ENCODE peak calls at places on chromosomes 6 and 20, in five cellular contexts. One of them, this sample, is unnamed.

GRCh38 chr20:63639093-63639860 is 12.4 kb upstream of the GMEB2 start:
- DNase-seq in HuH-7: no peak
- DNase-seq in mucosa of descending colon: peak; percentile 63
- DNase-seq in stimulated activated CD8-positive, alpha-beta memory T cell treated with anti-CD3 and anti-CD28 coated beads, Interleukin-12 subunit alpha, Interleukin-12 subunit beta, amount 100 ng/mL, for 4 hours: peak; percentile 48
- DNase-seq in ascending aorta: no peak
- DNase-seq in this sample: no peak

GRCh38 chr6:89098461-89098860 is 17.9 kb downstream of the PNRC1 start:
- DNase-seq in HuH-7: no peak
- DNase-seq in mucosa of descending colon: no peak
- DNase-seq in ascending aorta: no peak
- DNase-seq in stimulated activated CD8-positive, alpha-beta memory T cell treated with anti-CD3 and anti-CD28 coated beads, Interleukin-12 subunit alpha, Interleukin-12 subunit beta, amount 100 ng/mL, for 4 hours: no peak
- DNase-seq in this sample: no peak

GRCh38 chr6:83891586-83891985 is 32.1 kb downstream of the CYB5R4 start:
- DNase-seq in stimulated activated CD8-positive, alpha-beta memory T cell treated with anti-CD3 and anti-CD28 coated beads, Interleukin-12 subunit alpha, Interleukin-12 subunit beta, amount 100 ng/mL, for 4 hours: no peak
- DNase-seq in ascending aorta: no peak
- DNase-seq in HuH-7: no peak
- DNase-seq in mucosa of descending colon: no peak
- DNase-seq in this sample: no peak

GRCh38 chr6:44010411-44011349 is 116.6 kb downstream of the MRPL14 start:
- DNase-seq in stimulated activated CD8-positive, alpha-beta memory T cell treated with anti-CD3 and anti-CD28 coated beads, Interleukin-12 subunit alpha, Interleukin-12 subunit beta, amount 100 ng/mL, for 4 hours: no peak
- DNase-seq in HuH-7: no peak
- DNase-seq in mucosa of descending colon: peak; percentile 19
- DNase-seq in ascending aorta: no peak
- DNase-seq in this sample: peak; percentile 98

GRCh38 chr6:21595265-21595950 is 1.9 kb downstream of the SOX4 start:
- DNase-seq in HuH-7: no peak
- DNase-seq in stimulated activated CD8-positive, alpha-beta memory T cell treated with anti-CD3 and anti-CD28 coated beads, Interleukin-12 subunit alpha, Interleukin-12 subunit beta, amount 100 ng/mL, for 4 hours: peak; percentile 9
- DNase-seq in ascending aorta: peak; percentile 75
- DNase-seq in mucosa of descending colon: peak; percentile 67
- DNase-seq in this sample: no peak

GRCh38 chr20:46746972-46747371 is 37.5 kb downstream of the SLC2A10 start:
- DNase-seq in ascending aorta: no peak
- DNase-seq in stimulated activated CD8-positive, alpha-beta memory T cell treated with anti-CD3 and anti-CD28 coated beads, Interleukin-12 subunit alpha, Interleukin-12 subunit beta, amount 100 ng/mL, for 4 hours: no peak
- DNase-seq in mucosa of descending colon: no peak
- DNase-seq in HuH-7: no peak
- DNase-seq in this sample: peak; percentile 20

GRCh38 chr20:59010321-59010994 is 3.4 kb upstream of the CTSZ start:
- DNase-seq in mucosa of descending colon: no peak
- DNase-seq in stimulated activated CD8-positive, alpha-beta memory T cell treated with anti-CD3 and anti-CD28 coated beads, Interleukin-12 subunit alpha, Interleukin-12 subunit beta, amount 100 ng/mL, for 4 hours: no peak
- DNase-seq in ascending aorta: peak; percentile 63
- DNase-seq in HuH-7: no peak
- DNase-seq in this sample: no peak

GRCh38 chr6:158707120-158707519 is 57.3 kb downstream of the SYTL3 start:
- DNase-seq in mucosa of descending colon: no peak
- DNase-seq in HuH-7: no peak
- DNase-seq in ascending aorta: no peak
- DNase-seq in stimulated activated CD8-positive, alpha-beta memory T cell treated with anti-CD3 and anti-CD28 coated beads, Interleukin-12 subunit alpha, Interleukin-12 subunit beta, amount 100 ng/mL, for 4 hours: no peak
- DNase-seq in this sample: no peak

GRCh38 chr6:151004415-151005024 is 139.0 kb downstream of the MTHFD1L start:
- DNase-seq in ascending aorta: no peak
- DNase-seq in mucosa of descending colon: no peak
- DNase-seq in stimulated activated CD8-positive, alpha-beta memory T cell treated with anti-CD3 and anti-CD28 coated beads, Interleukin-12 subunit alpha, Interleukin-12 subunit beta, amount 100 ng/mL, for 4 hours: no peak
- DNase-seq in HuH-7: no peak
- DNase-seq in this sample: peak; percentile 81

GRCh38 chr20:16701296-16701695 is 28.5 kb upstream of the SNRPB2 start:
- DNase-seq in HuH-7: peak; percentile 25
- DNase-seq in ascending aorta: no peak
- DNase-seq in stimulated activated CD8-positive, alpha-beta memory T cell treated with anti-CD3 and anti-CD28 coated beads, Interleukin-12 subunit alpha, Interleukin-12 subunit beta, amount 100 ng/mL, for 4 hours: no peak
- DNase-seq in mucosa of descending colon: no peak
- DNase-seq in this sample: no peak

GRCh38 chr6:150528648-150529285 is 70.9 kb upstream of the PLEKHG1 start:
- DNase-seq in stimulated activated CD8-positive, alpha-beta memory T cell treated with anti-CD3 and anti-CD28 coated beads, Interleukin-12 subunit alpha, Interleukin-12 subunit beta, amount 100 ng/mL, for 4 hours: no peak
- DNase-seq in HuH-7: no peak
- DNase-seq in ascending aorta: no peak
- DNase-seq in mucosa of descending colon: peak; percentile 39
- DNase-seq in this sample: no peak

GRCh38 chr20:34570859-34571306 is 12.4 kb downstream of the MAP1LC3A start:
- DNase-seq in HuH-7: no peak
- DNase-seq in ascending aorta: no peak
- DNase-seq in mucosa of descending colon: no peak
- DNase-seq in stimulated activated CD8-positive, alpha-beta memory T cell treated with anti-CD3 and anti-CD28 coated beads, Interleukin-12 subunit alpha, Interleukin-12 subunit beta, amount 100 ng/mL, for 4 hours: no peak
- DNase-seq in this sample: no peak

GRCh38 chr6:40947876-40948514 is 91.0 kb downstream of the UNC5CL start:
- DNase-seq in stimulated activated CD8-positive, alpha-beta memory T cell treated with anti-CD3 and anti-CD28 coated beads, Interleukin-12 subunit alpha, Interleukin-12 subunit beta, amount 100 ng/mL, for 4 hours: no peak
- DNase-seq in ascending aorta: no peak
- DNase-seq in mucosa of descending colon: no peak
- DNase-seq in HuH-7: no peak
- DNase-seq in this sample: no peak

GRCh38 chr6:37492236-37493046 is 7.3 kb downstream of the CCDC167 start:
- DNase-seq in HuH-7: no peak
- DNase-seq in stimulated activated CD8-positive, alpha-beta memory T cell treated with anti-CD3 and anti-CD28 coated beads, Interleukin-12 subunit alpha, Interleukin-12 subunit beta, amount 100 ng/mL, for 4 hours: no peak
- DNase-seq in ascending aorta: no peak
- DNase-seq in mucosa of descending colon: no peak
- DNase-seq in this sample: no peak

GRCh38 chr20:40320612-40321011 is 368.4 kb downstream of the MAFB start:
- DNase-seq in mucosa of descending colon: no peak
- DNase-seq in ascending aorta: no peak
- DNase-seq in HuH-7: no peak
- DNase-seq in stimulated activated CD8-positive, alpha-beta memory T cell treated with anti-CD3 and anti-CD28 coated beads, Interleukin-12 subunit alpha, Interleukin-12 subunit beta, amount 100 ng/mL, for 4 hours: no peak
- DNase-seq in this sample: no peak

GRCh38 chr6:155483858-155484257 is 28.2 kb upstream of the NOX3 start:
- DNase-seq in stimulated activated CD8-positive, alpha-beta memory T cell treated with anti-CD3 and anti-CD28 coated beads, Interleukin-12 subunit alpha, Interleukin-12 subunit beta, amount 100 ng/mL, for 4 hours: no peak
- DNase-seq in ascending aorta: no peak
- DNase-seq in mucosa of descending colon: no peak
- DNase-seq in HuH-7: no peak
- DNase-seq in this sample: peak; percentile 38

GRCh38 chr6:11197175-11197535 is 35.3 kb downstream of the NEDD9 start:
- DNase-seq in mucosa of descending colon: no peak
- DNase-seq in stimulated activated CD8-positive, alpha-beta memory T cell treated with anti-CD3 and anti-CD28 coated beads, Interleukin-12 subunit alpha, Interleukin-12 subunit beta, amount 100 ng/mL, for 4 hours: no peak
- DNase-seq in HuH-7: no peak
- DNase-seq in ascending aorta: no peak
- DNase-seq in this sample: peak; percentile 70

GRCh38 chr6:12528171-12528570 is 188.4 kb upstream of the PHACTR1 start:
- DNase-seq in mucosa of descending colon: no peak
- DNase-seq in ascending aorta: no peak
- DNase-seq in stimulated activated CD8-positive, alpha-beta memory T cell treated with anti-CD3 and anti-CD28 coated beads, Interleukin-12 subunit alpha, Interleukin-12 subunit beta, amount 100 ng/mL, for 4 hours: no peak
- DNase-seq in HuH-7: no peak
- DNase-seq in this sample: no peak

GRCh38 chr6:157763129-157763893 is 59.7 kb upstream of the SNX9 start:
- DNase-seq in stimulated activated CD8-positive, alpha-beta memory T cell treated with anti-CD3 and anti-CD28 coated beads, Interleukin-12 subunit alpha, Interleukin-12 subunit beta, amount 100 ng/mL, for 4 hours: no peak
- DNase-seq in mucosa of descending colon: peak; percentile 95
- DNase-seq in HuH-7: peak; percentile 65
- DNase-seq in ascending aorta: peak; percentile 80
- DNase-seq in this sample: no peak

GRCh38 chr20:17648782-17649730 is 33.0 kb downstream of the RRBP1 start:
- DNase-seq in ascending aorta: no peak
- DNase-seq in mucosa of descending colon: peak; percentile 76
- DNase-seq in stimulated activated CD8-positive, alpha-beta memory T cell treated with anti-CD3 and anti-CD28 coated beads, Interleukin-12 subunit alpha, Interleukin-12 subunit beta, amount 100 ng/mL, for 4 hours: no peak
- DNase-seq in HuH-7: no peak
- DNase-seq in this sample: no peak

GRCh38 chr6:110950443-110950842 is 8.1 kb upstream of the GTF3C6 start:
- DNase-seq in ascending aorta: no peak
- DNase-seq in stimulated activated CD8-positive, alpha-beta memory T cell treated with anti-CD3 and anti-CD28 coated beads, Interleukin-12 subunit alpha, Interleukin-12 subunit beta, amount 100 ng/mL, for 4 hours: no peak
- DNase-seq in HuH-7: no peak
- DNase-seq in mucosa of descending colon: no peak
- DNase-seq in this sample: no peak

GRCh38 chr20:38825901-38826625 is 20.6 kb downstream of the PPP1R16B start:
- DNase-seq in ascending aorta: no peak
- DNase-seq in stimulated activated CD8-positive, alpha-beta memory T cell treated with anti-CD3 and anti-CD28 coated beads, Interleukin-12 subunit alpha, Interleukin-12 subunit beta, amount 100 ng/mL, for 4 hours: no peak
- DNase-seq in HuH-7: peak; percentile 74
- DNase-seq in mucosa of descending colon: no peak
- DNase-seq in this sample: peak; percentile 21

GRCh38 chr6:50791900-50792508 is 26.7 kb upstream of the TFAP2B start:
- DNase-seq in stimulated activated CD8-positive, alpha-beta memory T cell treated with anti-CD3 and anti-CD28 coated beads, Interleukin-12 subunit alpha, Interleukin-12 subunit beta, amount 100 ng/mL, for 4 hours: no peak
- DNase-seq in mucosa of descending colon: no peak
- DNase-seq in ascending aorta: no peak
- DNase-seq in HuH-7: peak; percentile 40
- DNase-seq in this sample: peak; percentile 9

GRCh38 chr6:76351275-76351674 is 278.8 kb upstream of the IMPG1 start:
- DNase-seq in stimulated activated CD8-positive, alpha-beta memory T cell treated with anti-CD3 and anti-CD28 coated beads, Interleukin-12 subunit alpha, Interleukin-12 subunit beta, amount 100 ng/mL, for 4 hours: no peak
- DNase-seq in ascending aorta: no peak
- DNase-seq in HuH-7: no peak
- DNase-seq in mucosa of descending colon: no peak
- DNase-seq in this sample: no peak

GRCh38 chr6:14502551-14502950 is 385.0 kb downstream of the CD83 start:
- DNase-seq in stimulated activated CD8-positive, alpha-beta memory T cell treated with anti-CD3 and anti-CD28 coated beads, Interleukin-12 subunit alpha, Interleukin-12 subunit beta, amount 100 ng/mL, for 4 hours: no peak
- DNase-seq in HuH-7: no peak
- DNase-seq in ascending aorta: no peak
- DNase-seq in mucosa of descending colon: no peak
- DNase-seq in this sample: no peak

GRCh38 chr6:144302701-144303351 is 17.7 kb downstream of the UTRN start:
- DNase-seq in HuH-7: no peak
- DNase-seq in stimulated activated CD8-positive, alpha-beta memory T cell treated with anti-CD3 and anti-CD28 coated beads, Interleukin-12 subunit alpha, Interleukin-12 subunit beta, amount 100 ng/mL, for 4 hours: no peak
- DNase-seq in mucosa of descending colon: no peak
- DNase-seq in ascending aorta: no peak
- DNase-seq in this sample: no peak

GRCh38 chr6:22732186-22732970 is 163.0 kb downstream of the HDGFL1 start:
- DNase-seq in HuH-7: no peak
- DNase-seq in ascending aorta: no peak
- DNase-seq in mucosa of descending colon: no peak
- DNase-seq in stimulated activated CD8-positive, alpha-beta memory T cell treated with anti-CD3 and anti-CD28 coated beads, Interleukin-12 subunit alpha, Interleukin-12 subunit beta, amount 100 ng/mL, for 4 hours: no peak
- DNase-seq in this sample: no peak

GRCh38 chr20:2879148-2879547 is 5.9 kb downstream of the PTPRA start:
- DNase-seq in stimulated activated CD8-positive, alpha-beta memory T cell treated with anti-CD3 and anti-CD28 coated beads, Interleukin-12 subunit alpha, Interleukin-12 subunit beta, amount 100 ng/mL, for 4 hours: no peak
- DNase-seq in mucosa of descending colon: no peak
- DNase-seq in HuH-7: no peak
- DNase-seq in ascending aorta: no peak
- DNase-seq in this sample: peak; percentile 74

GRCh38 chr20:58213112-58213511 is 15.3 kb downstream of the ANKRD60 start:
- DNase-seq in stimulated activated CD8-positive, alpha-beta memory T cell treated with anti-CD3 and anti-CD28 coated beads, Interleukin-12 subunit alpha, Interleukin-12 subunit beta, amount 100 ng/mL, for 4 hours: no peak
- DNase-seq in HuH-7: no peak
- DNase-seq in mucosa of descending colon: no peak
- DNase-seq in ascending aorta: no peak
- DNase-seq in this sample: no peak

GRCh38 chr20:4544765-4545164 is 176.9 kb upstream of the PRND start:
- DNase-seq in mucosa of descending colon: no peak
- DNase-seq in HuH-7: no peak
- DNase-seq in ascending aorta: no peak
- DNase-seq in stimulated activated CD8-positive, alpha-beta memory T cell treated with anti-CD3 and anti-CD28 coated beads, Interleukin-12 subunit alpha, Interleukin-12 subunit beta, amount 100 ng/mL, for 4 hours: no peak
- DNase-seq in this sample: peak; percentile 45

This sample was measured in stromal cell of bone marrow.